ENCODE peak calls at places on chromosomes 16 and 17, in five cellular contexts. Q, J, C, Y and B are unnamed samples.

GRCh38 chr16:641326-642188 is at the start of gene MCRIP2:
- DNase-seq in C (peak; percentile 86), J (peak; percentile 92), Y (no peak), Q (peak; percentile 66), B (no peak)

GRCh38 chr17:70653850-70654249 is 484.5 kb downstream of the KCNJ2 start:
- DNase-seq in J (no peak), Y (no peak), Q (no peak), C (no peak), B (no peak)

GRCh38 chr17:39194089-39194984 is 3.1 kb downstream of the CACNB1 start:
- DNase-seq in Y (no peak), Q (peak; percentile 58), J (no peak), C (peak; percentile 65), B (no peak)

GRCh38 chr16:89264800-89265550 is 47.5 kb downstream of the ZNF778 start:
- DNase-seq in J (no peak), C (no peak), Y (no peak), Q (no peak), B (no peak)

GRCh38 chr16:89707695-89708094 is 6.2 kb upstream of the SPATA2L start:
- DNase-seq in C (no peak), J (no peak), Q (no peak), Y (no peak), B (no peak)

GRCh38 chr17:13626703-13627102 is 25.0 kb upstream of the HS3ST3A1 start:
- DNase-seq in Q (peak; percentile 58), J (no peak), Y (no peak), C (no peak), B (no peak)

GRCh38 chr16:83458612-83459011 is 349.2 kb upstream of the HSBP1 start:
- DNase-seq in Y (no peak), J (peak; percentile 43), C (no peak), Q (peak; percentile 10), B (no peak)

GRCh38 chr17:49224198-49224996 is 6.2 kb downstream of the PHOSPHO1 start:
- DNase-seq in Q (no peak), J (no peak), Y (no peak), C (no peak), B (no peak)

GRCh38 chr16:13120557-13120956 is 219.2 kb downstream of the SHISA9 start:
- DNase-seq in J (no peak), Q (no peak), Y (no peak), C (no peak), B (no peak)

GRCh38 chr17:39209317-39210092 is 9.4 kb downstream of the RPL19 start:
- DNase-seq in J (no peak), C (peak; percentile 79), Q (peak; percentile 50), Y (no peak), B (no peak)

GRCh38 chr17:82402865-82403264 is 15.3 kb upstream of the HEXD start:
- DNase-seq in C (no peak), J (peak; percentile 83), Y (no peak), Q (no peak), B (no peak)

GRCh38 chr17:62882878-62883277 is 74.8 kb upstream of the MARCHF10 start:
- DNase-seq in Y (no peak), J (no peak), Q (peak; percentile 77), C (no peak), B (no peak)

GRCh38 chr17:31788956-31789355 is 70.1 kb downstream of the COPRS start:
- DNase-seq in Q (peak; percentile 21), J (no peak), C (no peak), Y (no peak), B (no peak)

GRCh38 chr17:51455211-51455610 is 194.9 kb downstream of the UTP18 start:
- DNase-seq in J (no peak), Q (no peak), C (no peak), Y (no peak), B (peak; percentile 30)

GRCh38 chr17:32742686-32743538 is 134.0 kb downstream of the MYO1D start:
- DNase-seq in C (no peak), Q (no peak), J (no peak), Y (no peak), B (no peak)

GRCh38 chr17:76727745-76728456 is 1.3 kb downstream of the METTL23 start:
- DNase-seq in Y (no peak), C (no peak), J (no peak), Q (peak; percentile 50), B (no peak)

GRCh38 chr16:72639494-72639893 is 408.4 kb downstream of the ZFHX3 start:
- DNase-seq in Y (no peak), C (no peak), J (no peak), Q (no peak), B (no peak)

GRCh38 chr16:15996432-15997109 is 47.2 kb downstream of the ABCC1 start:
- DNase-seq in Y (peak; percentile 65), C (peak; percentile 61), J (no peak), Q (peak; percentile 91), B (no peak)

GRCh38 chr16:69069504-69069903 is 35.9 kb upstream of the HAS3 start:
- DNase-seq in J (no peak), Q (no peak), Y (no peak), C (no peak), B (no peak)

GRCh38 chr17:40448639-40449261 is 5.5 kb downstream of the IGFBP4 start:
- DNase-seq in Q (peak; percentile 45), J (no peak), C (no peak), Y (no peak), B (no peak)

GRCh38 chr17:47280072-47280811 is 26.6 kb downstream of the ITGB3 start:
- DNase-seq in Y (peak; percentile 82), C (no peak), Q (no peak), J (no peak), B (no peak)

GRCh38 chr17:15513859-15514446 is 46.5 kb upstream of the CDRT4 start:
- DNase-seq in Y (no peak), J (no peak), Q (peak; percentile 10), C (no peak), B (no peak)

GRCh38 chr17:67629963-67630320 is 87.8 kb upstream of the NOL11 start:
- DNase-seq in Q (peak; percentile 87), Y (no peak), J (peak; percentile 43), C (no peak), B (no peak)

GRCh38 chr17:945672-946071 is 33.9 kb downstream of the NXN start:
- DNase-seq in C (no peak), Y (no peak), J (no peak), Q (no peak), B (no peak)

GRCh38 chr16:892536-893255 is 78.1 kb downstream of the LMF1 start:
- DNase-seq in J (no peak), Q (no peak), Y (no peak), C (no peak), B (no peak)

GRCh38 chr17:4678448-4679026 is 25.4 kb downstream of the PELP1 start:
- DNase-seq in Y (peak; percentile 75), Q (peak; percentile 77), C (no peak), J (no peak), B (no peak)

GRCh38 chr16:89069920-89070319 is 23.7 kb upstream of the ACSF3 start:
- DNase-seq in Q (no peak), Y (no peak), J (no peak), C (no peak), B (no peak)

GRCh38 chr16:82761236-82761635 is 134.5 kb downstream of the CDH13 start:
- DNase-seq in Y (no peak), J (no peak), C (peak; percentile 43), Q (peak; percentile 71), B (no peak)

GRCh38 chr17:34665150-34665802 is 85.9 kb downstream of the TMEM132E start:
- DNase-seq in C (no peak), Q (no peak), Y (no peak), J (no peak), B (no peak)

GRCh38 chr16:85569615-85570212 is 43.4 kb upstream of the GSE1 start:
- DNase-seq in J (peak; percentile 90), C (no peak), Q (no peak), Y (no peak), B (no peak)

GRCh38 chr17:60318830-60319229 is 73.1 kb downstream of the USP32 start:
- DNase-seq in Q (no peak), Y (no peak), J (no peak), C (no peak), B (no peak)

GRCh38 chr17:60311936-60312335 is 80.0 kb downstream of the USP32 start:
- DNase-seq in J (no peak), Y (no peak), Q (peak; percentile 86), C (no peak), B (no peak)

GRCh38 chr17:60311186-60311585 is 80.7 kb downstream of the USP32 start:
- DNase-seq in J (no peak), C (no peak), Q (no peak), Y (no peak), B (no peak)

GRCh38 chr17:60314423-60314822 is 77.5 kb downstream of the USP32 start:
- DNase-seq in Y (no peak), J (peak; percentile 43), Q (no peak), C (no peak), B (no peak)

GRCh38 chr17:60315650-60316049 is 76.3 kb downstream of the USP32 start:
- DNase-seq in C (no peak), Q (no peak), Y (no peak), J (no peak), B (no peak)
- TF ChIP-seq CTCF in C (no peak), Q (no peak), Y (no peak), J (no peak), B (peak; percentile 15)

GRCh38 chr16:67284699-67285646 is 5.6 kb downstream of the PLEKHG4 start:
- DNase-seq in C (no peak), J (no peak), Q (no peak), Y (no peak), B (no peak)
- TF ChIP-seq CTCF in C (no peak), J (no peak), Q (peak; percentile 49), Y (peak; percentile 66), B (peak; percentile 60)

GRCh38 chr17:74919440-74920305 is 3.4 kb downstream of the USH1G start:
- DNase-seq in Y (no peak), J (peak; percentile 76), Q (peak; percentile 7), C (no peak), B (no peak)
- TF ChIP-seq CTCF in Y (peak; percentile 11), J (peak; percentile 56), Q (peak; percentile 30), C (no peak), B (no peak)

GRCh38 chr17:58344791-58345157 is 7.2 kb downstream of the SUPT4H1 start:
- DNase-seq in Q (no peak), Y (no peak), J (no peak), C (no peak), B (no peak)
- TF ChIP-seq CTCF in Q (no peak), Y (no peak), J (peak; percentile 70), C (no peak), B (no peak)

GRCh38 chr16:30745082-30745481 is 3.1 kb upstream of the PHKG2 start:
- DNase-seq in Q (no peak), J (no peak), Y (no peak), C (no peak), B (no peak)

GRCh38 chr16:30746638-30747160 is 1.5 kb upstream of the PHKG2 start:
- DNase-seq in Y (no peak), C (no peak), Q (no peak), J (no peak), B (no peak)

GRCh38 chr16:30748634-30749445 is 615 bp downstream of the PHKG2 start:
- DNase-seq in Y (no peak), C (peak; percentile 58), J (peak; percentile 56), Q (peak; percentile 24), B (no peak)

GRCh38 chr16:30747331-30747730 is 894 bp upstream of the PHKG2 start:
- DNase-seq in J (no peak), Y (no peak), C (no peak), Q (peak; percentile 70), B (no peak)

GRCh38 chr16:30747799-30748633 is at the start of gene PHKG2:
- DNase-seq in Q (peak; percentile 98), C (peak; percentile 99), J (peak; percentile 98), Y (peak; percentile 95), B (peak; percentile 99)
- TF ChIP-seq CTCF in Q (no peak), C (peak; percentile 11), J (no peak), Y (no peak), B (no peak)

GRCh38 chr17:29458066-29458465 is 67.9 kb downstream of the TAOK1 start:
- DNase-seq in C (no peak), J (no peak), Y (no peak), Q (no peak), B (no peak)
- TF ChIP-seq CTCF in C (no peak), J (no peak), Y (no peak), Q (no peak), B (no peak)